ENCODE peak calls at places on chromosomes 12 and 14, in eight cellular contexts. One of them, this sample, is unnamed.
A peak's percentile ranks its signal among the peaks of the same experiment; 100 is the strongest.

GRCh38 chr12:8033153-8034044 is 883 bp downstream of the FOXJ2 start:
- DNase-seq in fibroblast of lung: peak; percentile 38
- DNase-seq in aorta: peak; percentile 85
- DNase-seq in HFF-Myc: no peak
- DNase-seq in heart left ventricle: peak; percentile 79
- DNase-seq in HuH-7.5: peak; percentile 60
- DNase-seq in astrocyte of the cerebellum: no peak
- DNase-seq in frontal cortex: peak; percentile 77
- DNase-seq in this sample: peak; percentile 91

GRCh38 chr12:93015970-93016751 is 87.1 kb upstream of the EEA1 start:
- DNase-seq in heart left ventricle: no peak
- DNase-seq in fibroblast of lung: no peak
- DNase-seq in HFF-Myc: no peak
- DNase-seq in aorta: no peak
- DNase-seq in astrocyte of the cerebellum: no peak
- DNase-seq in HuH-7.5: peak; percentile 37
- DNase-seq in frontal cortex: no peak
- DNase-seq in this sample: no peak

GRCh38 chr14:51604078-51604477 is 47.6 kb upstream of the FRMD6 start:
- DNase-seq in astrocyte of the cerebellum: peak; percentile 28
- DNase-seq in fibroblast of lung: peak; percentile 76
- DNase-seq in aorta: no peak
- DNase-seq in frontal cortex: no peak
- DNase-seq in HFF-Myc: peak; percentile 59
- DNase-seq in heart left ventricle: no peak
- DNase-seq in HuH-7.5: no peak
- DNase-seq in this sample: no peak

GRCh38 chr12:117875652-117876491 is 92.9 kb downstream of the KSR2 start:
- DNase-seq in frontal cortex: no peak
- DNase-seq in aorta: no peak
- DNase-seq in HFF-Myc: no peak
- DNase-seq in heart left ventricle: no peak
- DNase-seq in fibroblast of lung: peak; percentile 2
- DNase-seq in astrocyte of the cerebellum: no peak
- DNase-seq in HuH-7.5: no peak
- DNase-seq in this sample: peak; percentile 84

GRCh38 chr14:65044596-65044959 is 57.7 kb downstream of the MAX start:
- DNase-seq in aorta: no peak
- DNase-seq in heart left ventricle: no peak
- DNase-seq in astrocyte of the cerebellum: no peak
- DNase-seq in frontal cortex: no peak
- DNase-seq in fibroblast of lung: no peak
- DNase-seq in HFF-Myc: no peak
- DNase-seq in HuH-7.5: no peak
- DNase-seq in this sample: peak; percentile 21

GRCh38 chr12:108619369-108620160 is 14.1 kb downstream of the SELPLG start:
- DNase-seq in frontal cortex: no peak
- DNase-seq in aorta: no peak
- DNase-seq in HuH-7.5: no peak
- DNase-seq in astrocyte of the cerebellum: no peak
- DNase-seq in fibroblast of lung: no peak
- DNase-seq in heart left ventricle: no peak
- DNase-seq in HFF-Myc: no peak
- DNase-seq in this sample: no peak

GRCh38 chr12:67410246-67410645 is 141.1 kb downstream of the CAND1 start:
- DNase-seq in frontal cortex: no peak
- DNase-seq in aorta: no peak
- DNase-seq in fibroblast of lung: peak; percentile 14
- DNase-seq in HFF-Myc: no peak
- DNase-seq in heart left ventricle: no peak
- DNase-seq in astrocyte of the cerebellum: no peak
- DNase-seq in HuH-7.5: no peak
- DNase-seq in this sample: no peak

GRCh38 chr12:66092559-66093269 is 37.8 kb downstream of the LLPH start:
- DNase-seq in aorta: no peak
- DNase-seq in HuH-7.5: no peak
- DNase-seq in HFF-Myc: no peak
- DNase-seq in fibroblast of lung: peak; percentile 31
- DNase-seq in heart left ventricle: no peak
- DNase-seq in astrocyte of the cerebellum: no peak
- DNase-seq in frontal cortex: no peak
- DNase-seq in this sample: no peak

GRCh38 chr12:538731-539539 is 79.2 kb downstream of the B4GALNT3 start:
- DNase-seq in astrocyte of the cerebellum: peak; percentile 4
- DNase-seq in HuH-7.5: peak; percentile 62
- DNase-seq in fibroblast of lung: peak; percentile 44
- DNase-seq in aorta: peak; percentile 87
- DNase-seq in heart left ventricle: peak; percentile 78
- DNase-seq in HFF-Myc: no peak
- DNase-seq in frontal cortex: no peak
- DNase-seq in this sample: no peak

This sample was measured in H7.